ENCODE peak calls at places on chromosome X, in five cellular contexts. T is SK-N-SH, U is breast epithelium, B is heart right ventricle, E is thoracic aorta. K is an unnamed sample. For H3K9me3, the result is how much of the 10 kb centered on the place peaks cover.

GRCh38 chrX:150038977-150039599 is 100.8 kb upstream of the EOLA2 start:
- DNase-seq in T (no peak), U (no peak), B (no peak), E (no peak), K (no peak)

GRCh38 chrX:21912220-21912619 is 28.3 kb upstream of the SMS start:
- DNase-seq in T (no peak), U (no peak), B (no peak), E (no peak), K (no peak)

GRCh38 chrX:101357166-101357795 is 8.7 kb upstream of the TIMM8A start:
- DNase-seq in T (no peak), U (no peak), B (no peak), E (no peak), K (no peak)

GRCh38 chrX:78619829-78620228 is 39.3 kb downstream of the RTL3 start:
- DNase-seq in T (no peak), U (no peak), B (peak), E (no peak), K (no peak)

GRCh38 chrX:119655125-119655524 is 37.8 kb downstream of the SEPTIN6 start:
- DNase-seq in T (peak), U (no peak), B (peak), E (no peak), K (peak)

GRCh38 chrX:69060631-69061408 is 104.4 kb downstream of the PJA1 start:
- DNase-seq in T (no peak), U (peak), B (peak), E (no peak), K (no peak)

GRCh38 chrX:49308604-49309269 is 5.3 kb downstream of the GAGE10 start:
- DNase-seq in T (no peak), U (no peak), B (no peak), E (no peak), K (no peak)

GRCh38 chrX:44542567-44543325 is at the start of gene FUNDC1:
- DNase-seq in T (peak), U (peak), B (peak), E (peak), K (peak)

GRCh38 chrX:118183606-118184005 is 67.0 kb upstream of the KLHL13 start:
- DNase-seq in T (no peak), U (no peak), B (no peak), E (no peak), K (no peak)

GRCh38 chrX:69093960-69094935 is 71.0 kb downstream of the PJA1 start:
- DNase-seq in T (peak), U (peak), B (no peak), E (no peak), K (no peak)

GRCh38 chrX:109774706-109775105 is 41.6 kb upstream of the ACSL4 start:
- DNase-seq in T (no peak), U (no peak), B (no peak), E (no peak), K (no peak)

GRCh38 chrX:53116101-53116500 is 22.2 kb downstream of the KANTR start:
- DNase-seq in T (no peak), U (no peak), B (no peak), E (no peak), K (no peak)

GRCh38 chrX:2474280-2474962 is 26.4 kb downstream of the DHRSX start:
- DNase-seq in T (no peak), U (no peak), B (no peak), E (no peak), K (no peak)

GRCh38 chrX:5644786-5645185 is 583.9 kb downstream of the NLGN4X start:
- DNase-seq in T (no peak), U (no peak), B (no peak), E (no peak), K (no peak)

GRCh38 chrX:44062842-44063241 is 89.7 kb upstream of the NDP start:
- DNase-seq in T (no peak), U (no peak), B (no peak), E (no peak), K (no peak)

GRCh38 chrX:150085881-150086280 is 147.6 kb upstream of the EOLA2 start:
- DNase-seq in T (no peak), U (no peak), B (no peak), E (no peak), K (no peak)

GRCh38 chrX:150525061-150525919 is 43.1 kb upstream of the MTM1 start:
- DNase-seq in T (no peak), U (peak), B (peak), E (no peak), K (no peak)

GRCh38 chrX:68822641-68823410 is 6.0 kb upstream of the EFNB1 start:
- DNase-seq in T (peak), U (no peak), B (peak), E (no peak), K (no peak)

GRCh38 chrX:16664626-16665025 is 14.7 kb downstream of the S100G start:
- DNase-seq in T (no peak), U (no peak), B (no peak), E (no peak), K (no peak)

GRCh38 chrX:45134303-45134702 is 66.4 kb downstream of the DIPK2B start:
- DNase-seq in T (no peak), U (no peak), B (peak), E (no peak), K (no peak)

GRCh38 chrX:120768681-120769080 is 107.0 kb downstream of the CT47B1 start:
- DNase-seq in T (no peak), U (no peak), B (no peak), E (no peak), K (no peak)

GRCh38 chrX:31546130-31546529 is 474.3 kb upstream of the FTHL17 start:
- DNase-seq in T (no peak), U (no peak), B (no peak), E (no peak), K (no peak)

GRCh38 chrX:150935466-150935865 is 37.0 kb upstream of the CD99L2 start:
- DNase-seq in T (no peak), U (no peak), B (no peak), E (no peak), K (no peak)

GRCh38 chrX:152904151-152905080 is 6.5 kb downstream of the ZNF185 start:
- DNase-seq in T (peak), U (no peak), B (peak), E (no peak), K (no peak)

GRCh38 chrX:1466971-1467561 is 14.4 kb upstream of the ASMTL start:
- DNase-seq in T (no peak), U (peak), B (no peak), E (no peak), K (no peak)

GRCh38 chrX:3006500-3006899 is at the start of gene ARSH:
- DNase-seq in T (no peak), U (no peak), B (no peak), E (no peak), K (no peak)

GRCh38 chrX:17025903-17026302 is 79.4 kb downstream of the REPS2 start:
- DNase-seq in T (no peak), U (no peak), B (no peak), E (no peak), K (no peak)

GRCh38 chrX:53085661-53086229 is 3.6 kb downstream of the TSPYL2 start:
- DNase-seq in T (no peak), U (no peak), B (no peak), E (no peak), K (no peak)

GRCh38 chrX:38770152-38770551 is 31.1 kb upstream of the MID1IP1 start:
- DNase-seq in T (no peak), U (no peak), B (no peak), E (no peak), K (no peak)

DNA sequence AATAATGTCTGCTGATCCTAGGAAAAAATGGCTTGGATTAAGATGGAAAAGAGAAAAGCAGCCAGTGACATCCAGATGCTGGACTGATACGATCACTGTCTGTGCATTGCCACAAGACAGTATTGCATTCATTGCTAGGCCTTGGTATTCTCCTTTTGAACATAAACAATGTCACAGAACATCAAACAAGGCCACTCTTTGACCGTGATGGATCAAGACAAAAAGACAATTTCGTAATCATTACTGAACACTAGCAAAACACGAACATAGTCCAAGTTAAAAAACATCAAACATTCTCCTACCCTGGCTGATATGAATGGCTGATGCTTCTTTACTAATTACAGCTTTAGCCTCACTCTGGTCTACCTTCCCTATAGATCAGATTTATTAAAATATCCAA is 374.1 kb upstream of the CXorf51B start:
- DNase-seq in T (no peak), U (no peak), B (no peak), E (no peak), K (no peak)
- H3K9me3 ChIP-seq in T (under half), U (under half), B (under half), E (under half), K (under half)

DNA sequence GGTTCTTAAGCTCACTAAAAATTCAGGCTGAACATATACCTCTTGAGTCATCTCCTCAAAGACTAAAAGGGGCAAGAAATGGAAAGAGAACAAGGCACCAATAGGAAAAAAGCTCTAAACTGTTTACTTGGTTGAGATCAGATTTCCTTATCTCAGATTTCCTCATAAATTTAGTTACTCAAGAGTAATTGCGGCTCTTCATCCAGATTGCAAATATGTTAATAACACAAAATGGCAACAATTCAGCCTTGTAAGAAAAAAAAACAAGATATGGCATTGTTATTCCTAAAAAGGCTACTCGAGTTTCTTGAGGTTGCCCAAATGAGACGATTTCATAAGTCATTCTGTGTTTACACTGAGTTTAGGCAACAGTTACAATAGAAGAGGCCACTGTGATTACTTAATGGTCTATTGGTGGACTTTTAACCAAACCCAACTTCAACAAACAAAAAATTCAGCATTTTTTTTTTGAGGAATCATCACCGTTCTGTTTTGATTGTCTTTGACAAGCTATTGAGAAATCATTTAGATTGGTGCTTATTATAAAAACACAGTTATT is 97.9 kb upstream of the PDHA1 start:
- DNase-seq in T (no peak), U (no peak), B (no peak), E (no peak), K (no peak)
- H3K9me3 ChIP-seq in T (under half), U (under half), B (under half), E (under half), K (under half)

DNA sequence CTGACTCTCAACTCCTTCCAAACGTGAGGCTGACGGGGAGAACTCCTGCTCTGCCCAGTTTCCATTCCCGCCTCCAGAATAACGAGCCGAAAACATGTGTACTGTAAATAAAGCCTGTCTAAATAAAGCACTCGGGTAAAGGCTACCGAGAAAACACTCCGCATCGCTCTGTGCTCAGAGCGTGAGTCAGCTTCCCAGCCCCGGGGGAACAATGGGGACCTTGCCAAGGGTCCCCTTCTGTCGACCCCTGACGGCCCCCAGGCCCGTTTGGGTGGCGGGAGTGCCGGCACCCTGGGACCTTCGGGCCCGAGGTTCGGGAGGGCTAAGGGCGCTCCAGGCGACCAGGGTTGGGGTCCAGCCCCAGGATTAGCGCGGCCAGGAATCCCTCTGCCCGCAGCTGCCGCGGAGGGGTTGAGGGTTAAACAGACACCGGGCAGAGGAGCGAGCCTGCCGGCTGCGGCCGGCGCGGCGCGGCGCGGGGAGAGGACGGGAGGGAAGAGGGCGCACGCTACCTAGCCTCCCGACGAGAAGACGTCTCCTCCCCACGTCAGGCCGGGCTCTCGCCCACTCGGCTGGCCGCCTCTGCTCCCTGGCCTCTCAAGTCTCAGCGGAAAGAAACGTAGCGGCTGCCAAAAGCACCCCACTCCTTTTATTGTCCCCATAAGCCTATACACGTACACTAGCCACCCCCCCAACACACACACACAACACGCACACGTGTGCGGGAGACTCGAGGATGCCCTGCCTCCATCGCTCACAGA is 85.5 kb downstream of the BCOR start:
- DNase-seq in T (no peak), U (no peak), B (peak), E (no peak), K (no peak)
- H3K9me3 ChIP-seq in T (under half), U (under half), B (under half), E (under half), K (under half)

GRCh38 chrX:47976254-47977151 is 27.3 kb downstream of the ZNF182 start:
- DNase-seq in T (no peak), U (no peak), B (no peak), E (no peak), K (no peak)
- H3K9me3 ChIP-seq in T (half or more), U (half or more), B (half or more), E (under half), K (under half)

GRCh38 chrX:9644335-9644734 is 121.3 kb downstream of the GPR143 start:
- DNase-seq in T (no peak), U (no peak), B (no peak), E (no peak), K (peak)
- H3K9me3 ChIP-seq in T (under half), U (under half), B (under half), E (under half), K (under half)

DNA sequence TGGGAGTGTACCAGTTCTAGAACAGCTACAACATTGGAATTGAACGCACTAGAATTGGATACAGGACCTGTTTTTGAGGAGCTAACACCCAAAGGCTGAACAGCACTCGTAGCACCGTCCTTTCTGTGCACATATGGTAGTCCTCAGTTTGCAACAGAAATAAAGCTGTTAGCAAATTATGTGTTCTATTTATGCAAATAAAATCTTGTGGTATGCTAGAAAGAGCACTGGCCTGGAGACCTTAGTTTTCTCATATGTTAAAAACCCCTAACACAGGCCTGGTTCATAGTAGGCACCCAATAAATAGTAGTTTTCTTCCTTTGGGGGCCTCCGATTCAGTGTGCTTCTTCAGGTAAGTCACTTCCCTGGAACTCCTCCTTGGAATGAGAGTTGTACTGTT is 140.3 kb downstream of the AR start:
- DNase-seq in T (no peak), U (no peak), B (no peak), E (no peak), K (no peak)
- H3K9me3 ChIP-seq in T (under half), U (under half), B (under half), E (under half), K (under half)